ENCODE peak calls at places on chromosome 17, in five cellular contexts. One of them, this sample, is unnamed.

GRCh38 chr17:57916925-57917858 is 38.0 kb downstream of the CUEDC1 start:
- DNase-seq in anterior cingulate cortex: peak
- DNase-seq in GM18507: no peak
- DNase-seq in hepatocyte: no peak
- DNase-seq in cortex of kidney: no peak
- DNase-seq in this sample: no peak

GRCh38 chr17:60165976-60166375 is 16.2 kb downstream of the CA4 start:
- DNase-seq in anterior cingulate cortex: no peak
- DNase-seq in GM18507: no peak
- DNase-seq in hepatocyte: peak
- DNase-seq in cortex of kidney: no peak
- DNase-seq in this sample: no peak

GRCh38 chr17:41687828-41688640 is 651 bp upstream of the EIF1 start:
- DNase-seq in anterior cingulate cortex: peak
- DNase-seq in GM18507: no peak
- DNase-seq in hepatocyte: peak
- DNase-seq in cortex of kidney: no peak
- DNase-seq in this sample: peak

GRCh38 chr17:81440511-81441244 is 45.4 kb downstream of the BAHCC1 start:
- DNase-seq in anterior cingulate cortex: no peak
- DNase-seq in GM18507: peak
- DNase-seq in hepatocyte: peak
- DNase-seq in cortex of kidney: no peak
- DNase-seq in this sample: peak

GRCh38 chr17:75348386-75349012 is 57.0 kb downstream of the GRB2 start:
- DNase-seq in anterior cingulate cortex: no peak
- DNase-seq in GM18507: no peak
- DNase-seq in hepatocyte: no peak
- DNase-seq in cortex of kidney: no peak
- DNase-seq in this sample: no peak

GRCh38 chr17:68152161-68152571 is 95.7 kb upstream of the AMZ2 start:
- DNase-seq in anterior cingulate cortex: no peak
- DNase-seq in GM18507: no peak
- DNase-seq in hepatocyte: no peak
- DNase-seq in cortex of kidney: no peak
- DNase-seq in this sample: no peak

GRCh38 chr17:14903810-14904209 is 361.3 kb downstream of the PMP22 start:
- DNase-seq in anterior cingulate cortex: no peak
- DNase-seq in GM18507: no peak
- DNase-seq in hepatocyte: no peak
- DNase-seq in cortex of kidney: no peak
- DNase-seq in this sample: no peak

GRCh38 chr17:36593651-36594316 is 2.1 kb downstream of the DHRS11 start:
- DNase-seq in anterior cingulate cortex: no peak
- DNase-seq in GM18507: no peak
- DNase-seq in hepatocyte: peak
- DNase-seq in cortex of kidney: no peak
- DNase-seq in this sample: no peak

GRCh38 chr17:14545156-14545906 is 244.4 kb downstream of the HS3ST3B1 start:
- DNase-seq in anterior cingulate cortex: no peak
- DNase-seq in GM18507: no peak
- DNase-seq in hepatocyte: peak
- DNase-seq in cortex of kidney: no peak
- DNase-seq in this sample: no peak

GRCh38 chr17:1590747-1591473 is 28.3 kb upstream of the PITPNA start:
- DNase-seq in anterior cingulate cortex: no peak
- DNase-seq in GM18507: no peak
- DNase-seq in hepatocyte: peak
- DNase-seq in cortex of kidney: no peak
- DNase-seq in this sample: no peak

GRCh38 chr17:63270610-63271009 is 175.5 kb downstream of the CYB561 start:
- DNase-seq in anterior cingulate cortex: no peak
- DNase-seq in GM18507: no peak
- DNase-seq in hepatocyte: no peak
- DNase-seq in cortex of kidney: no peak
- DNase-seq in this sample: no peak

GRCh38 chr17:45305532-45306087 is 11.2 kb downstream of the MAP3K14 start:
- DNase-seq in anterior cingulate cortex: no peak
- DNase-seq in GM18507: no peak
- DNase-seq in hepatocyte: no peak
- DNase-seq in cortex of kidney: no peak
- DNase-seq in this sample: peak

GRCh38 chr17:79388556-79389295 is 222.1 kb downstream of the RBFOX3 start:
- DNase-seq in anterior cingulate cortex: peak
- DNase-seq in GM18507: peak
- DNase-seq in hepatocyte: peak
- DNase-seq in cortex of kidney: no peak
- DNase-seq in this sample: peak